ENCODE peak calls at places on chromosomes 13 and 19, in nine cellular contexts. M is stimulated activated CD4-positive, alpha-beta T cell treated with anti-CD3 and anti-CD28 coated beads, TNF-alpha, amount 100 ng/mL, for 48 hours; I is HT1080; H is DMS79; S is ecto neural progenitor cell; F is omental fat pad; C is AG20443; A is WTC11; N is epithelial cell of esophagus. Z is an unnamed sample.

GRCh38 chr13:52411629-52412028 is 5.7 kb upstream of the THSD1 start:
- DNase-seq in M (no peak), I (peak), H (no peak), S (no peak), F (no peak), C (peak), A (no peak), N (peak), Z (peak)

GRCh38 chr13:100673376-100673830 is 1.2 kb downstream of the TMTC4 start:
- DNase-seq in M (no peak), I (no peak), H (no peak), S (peak), F (no peak), C (no peak), A (peak), N (no peak), Z (no peak)

GRCh38 chr13:48001127-48001881 is at the start of gene SUCLA2:
- DNase-seq in M (peak), I (peak), H (peak), S (peak), F (peak), C (peak), A (peak), N (peak), Z (peak)

GRCh38 chr13:42946927-42947326 is 45.1 kb downstream of the EPSTI1 start:
- DNase-seq in M (no peak), I (no peak), H (no peak), S (no peak), F (no peak), C (peak), A (no peak), N (no peak), Z (peak)

GRCh38 chr19:20334760-20335159 is 167.7 kb downstream of the ZNF486 start:
- DNase-seq in M (no peak), I (no peak), H (no peak), S (no peak), F (no peak), C (no peak), A (no peak), N (no peak), Z (no peak)

GRCh38 chr19:35549174-35549788 is 3.9 kb downstream of the TMEM147 start:
- DNase-seq in M (no peak), I (peak), H (peak), S (peak), F (no peak), C (peak), A (peak), N (peak), Z (peak)

GRCh38 chr19:5988520-5989387 is 10.8 kb upstream of the RANBP3 start:
- DNase-seq in M (no peak), I (no peak), H (no peak), S (no peak), F (no peak), C (no peak), A (no peak), N (peak), Z (no peak)

GRCh38 chr19:53908933-53909415 is at the start of gene CACNG7:
- DNase-seq in M (no peak), I (no peak), H (no peak), S (peak), F (no peak), C (no peak), A (peak), N (no peak), Z (no peak)

GRCh38 chr13:44903596-44903995 is 85.7 kb downstream of the NUFIP1 start:
- DNase-seq in M (no peak), I (no peak), H (no peak), S (peak), F (no peak), C (peak), A (no peak), N (no peak), Z (peak)

GRCh38 chr19:38697641-38698071 is 46.6 kb downstream of the CAPN12 start:
- DNase-seq in M (no peak), I (no peak), H (no peak), S (no peak), F (no peak), C (no peak), A (no peak), N (no peak), Z (no peak)

GRCh38 chr13:108214511-108215383 is 589 bp downstream of the LIG4 start:
- DNase-seq in M (no peak), I (no peak), H (peak), S (peak), F (no peak), C (peak), A (peak), N (peak), Z (no peak)

GRCh38 chr13:113794086-113794485 is 35.1 kb downstream of the TMEM255B start:
- DNase-seq in M (no peak), I (no peak), H (no peak), S (no peak), F (no peak), C (no peak), A (no peak), N (no peak), Z (no peak)

GRCh38 chr13:37715606-37716015 is 117.0 kb upstream of the POSTN start:
- DNase-seq in M (no peak), I (peak), H (no peak), S (no peak), F (no peak), C (no peak), A (no peak), N (peak), Z (peak)

GRCh38 chr13:36173923-36174322 is 40.4 kb downstream of the SOHLH2 start:
- DNase-seq in M (no peak), I (no peak), H (no peak), S (no peak), F (no peak), C (no peak), A (no peak), N (no peak), Z (no peak)

GRCh38 chr13:94993608-94994007 is 281.3 kb upstream of the SOX21 start:
- DNase-seq in M (no peak), I (no peak), H (no peak), S (no peak), F (no peak), C (no peak), A (no peak), N (no peak), Z (no peak)

GRCh38 chr19:17579523-17580244 is 24.2 kb downstream of the COLGALT1 start:
- DNase-seq in M (no peak), I (peak), H (no peak), S (peak), F (no peak), C (peak), A (peak), N (peak), Z (no peak)

GRCh38 chr19:2443785-2444182 is 13.0 kb downstream of the LMNB2 start:
- DNase-seq in M (no peak), I (no peak), H (no peak), S (no peak), F (no peak), C (no peak), A (no peak), N (no peak), Z (no peak)

GRCh38 chr19:54517483-54517882 is 14.9 kb downstream of the LAIR2 start:
- DNase-seq in M (peak), I (peak), H (peak), S (peak), F (no peak), C (peak), A (peak), N (peak), Z (no peak)

GRCh38 chr19:43634877-43635560 is 4.6 kb downstream of the CADM4 start:
- DNase-seq in M (no peak), I (no peak), H (no peak), S (peak), F (no peak), C (no peak), A (no peak), N (no peak), Z (no peak)

GRCh38 chr13:73608157-73608516 is 526.1 kb downstream of the KLF12 start:
- DNase-seq in M (no peak), I (no peak), H (peak), S (no peak), F (no peak), C (no peak), A (no peak), N (no peak), Z (no peak)

GRCh38 chr13:79196366-79196765 is 209.7 kb downstream of the RBM26 start:
- DNase-seq in M (no peak), I (no peak), H (no peak), S (no peak), F (no peak), C (no peak), A (no peak), N (no peak), Z (no peak)